ENCODE peak calls at places on chromosomes 7 and 10, in eight cellular contexts. One of them, this sample, is unnamed.

GRCh38 chr7:103823084-103823483 is 166.4 kb downstream of the RELN start:
- DNase-seq in activated CD4-positive, alpha-beta T cell treated with anti-CD3 and anti-CD28 coated beads for 1 hour: no peak
- DNase-seq in colonic mucosa: no peak
- DNase-seq in MV-4-11: no peak
- DNase-seq in astrocyte of the spinal cord: no peak
- DNase-seq in AG04449: no peak
- DNase-seq in stimulated activated CD8-positive, alpha-beta memory T cell treated with anti-CD3 and anti-CD28 coated beads, Interleukin-7, amount 100 ng/mL, for 24 hours: no peak
- DNase-seq in PC-9: no peak
- DNase-seq in this sample: no peak

GRCh38 chr10:34941471-34942357 is 126.6 kb upstream of the PARD3 start:
- DNase-seq in activated CD4-positive, alpha-beta T cell treated with anti-CD3 and anti-CD28 coated beads for 1 hour: no peak
- DNase-seq in colonic mucosa: no peak
- DNase-seq in MV-4-11: peak; percentile 15
- DNase-seq in astrocyte of the spinal cord: peak; percentile 9
- DNase-seq in AG04449: no peak
- DNase-seq in stimulated activated CD8-positive, alpha-beta memory T cell treated with anti-CD3 and anti-CD28 coated beads, Interleukin-7, amount 100 ng/mL, for 24 hours: no peak
- DNase-seq in PC-9: no peak
- DNase-seq in this sample: no peak

GRCh38 chr7:28410628-28411578 is 1.4 kb upstream of the CREB5 start:
- DNase-seq in activated CD4-positive, alpha-beta T cell treated with anti-CD3 and anti-CD28 coated beads for 1 hour: no peak
- DNase-seq in colonic mucosa: peak; percentile 44
- DNase-seq in MV-4-11: peak; percentile 74
- DNase-seq in astrocyte of the spinal cord: peak; percentile 67
- DNase-seq in AG04449: no peak
- DNase-seq in stimulated activated CD8-positive, alpha-beta memory T cell treated with anti-CD3 and anti-CD28 coated beads, Interleukin-7, amount 100 ng/mL, for 24 hours: no peak
- DNase-seq in PC-9: no peak
- DNase-seq in this sample: peak; percentile 38

GRCh38 chr7:2016761-2017482 is 215.8 kb downstream of the MAD1L1 start:
- DNase-seq in activated CD4-positive, alpha-beta T cell treated with anti-CD3 and anti-CD28 coated beads for 1 hour: no peak
- DNase-seq in colonic mucosa: no peak
- DNase-seq in MV-4-11: no peak
- DNase-seq in astrocyte of the spinal cord: no peak
- DNase-seq in AG04449: no peak
- DNase-seq in stimulated activated CD8-positive, alpha-beta memory T cell treated with anti-CD3 and anti-CD28 coated beads, Interleukin-7, amount 100 ng/mL, for 24 hours: no peak
- DNase-seq in PC-9: no peak
- DNase-seq in this sample: no peak

GRCh38 chr10:86710987-86711236 is 42.6 kb downstream of the LDB3 start:
- DNase-seq in activated CD4-positive, alpha-beta T cell treated with anti-CD3 and anti-CD28 coated beads for 1 hour: no peak
- DNase-seq in colonic mucosa: no peak
- DNase-seq in MV-4-11: no peak
- DNase-seq in astrocyte of the spinal cord: no peak
- DNase-seq in AG04449: no peak
- DNase-seq in stimulated activated CD8-positive, alpha-beta memory T cell treated with anti-CD3 and anti-CD28 coated beads, Interleukin-7, amount 100 ng/mL, for 24 hours: no peak
- DNase-seq in PC-9: no peak
- DNase-seq in this sample: no peak

GRCh38 chr7:2209146-2209960 is 23.4 kb downstream of the MAD1L1 start:
- DNase-seq in activated CD4-positive, alpha-beta T cell treated with anti-CD3 and anti-CD28 coated beads for 1 hour: peak; percentile 20
- DNase-seq in colonic mucosa: peak; percentile 39
- DNase-seq in MV-4-11: peak; percentile 28
- DNase-seq in astrocyte of the spinal cord: peak; percentile 62
- DNase-seq in AG04449: no peak
- DNase-seq in stimulated activated CD8-positive, alpha-beta memory T cell treated with anti-CD3 and anti-CD28 coated beads, Interleukin-7, amount 100 ng/mL, for 24 hours: peak; percentile 4
- DNase-seq in PC-9: no peak
- DNase-seq in this sample: peak; percentile 42

GRCh38 chr10:49176310-49177268 is 11.6 kb downstream of the TMEM273 start:
- DNase-seq in activated CD4-positive, alpha-beta T cell treated with anti-CD3 and anti-CD28 coated beads for 1 hour: no peak
- DNase-seq in colonic mucosa: peak; percentile 15
- DNase-seq in MV-4-11: no peak
- DNase-seq in astrocyte of the spinal cord: no peak
- DNase-seq in AG04449: no peak
- DNase-seq in stimulated activated CD8-positive, alpha-beta memory T cell treated with anti-CD3 and anti-CD28 coated beads, Interleukin-7, amount 100 ng/mL, for 24 hours: no peak
- DNase-seq in PC-9: no peak
- DNase-seq in this sample: no peak

GRCh38 chr7:507623-508305 is 11.9 kb downstream of the PDGFA start:
- DNase-seq in activated CD4-positive, alpha-beta T cell treated with anti-CD3 and anti-CD28 coated beads for 1 hour: no peak
- DNase-seq in colonic mucosa: no peak
- DNase-seq in MV-4-11: no peak
- DNase-seq in astrocyte of the spinal cord: no peak
- DNase-seq in AG04449: no peak
- DNase-seq in stimulated activated CD8-positive, alpha-beta memory T cell treated with anti-CD3 and anti-CD28 coated beads, Interleukin-7, amount 100 ng/mL, for 24 hours: no peak
- DNase-seq in PC-9: no peak
- DNase-seq in this sample: no peak

GRCh38 chr7:94600267-94600666 is 55.7 kb downstream of the SGCE start:
- DNase-seq in activated CD4-positive, alpha-beta T cell treated with anti-CD3 and anti-CD28 coated beads for 1 hour: no peak
- DNase-seq in colonic mucosa: no peak
- DNase-seq in MV-4-11: no peak
- DNase-seq in astrocyte of the spinal cord: no peak
- DNase-seq in AG04449: no peak
- DNase-seq in stimulated activated CD8-positive, alpha-beta memory T cell treated with anti-CD3 and anti-CD28 coated beads, Interleukin-7, amount 100 ng/mL, for 24 hours: no peak
- DNase-seq in PC-9: no peak
- DNase-seq in this sample: no peak

GRCh38 chr7:139731802-139732470 is 45.9 kb downstream of the HIPK2 start:
- DNase-seq in activated CD4-positive, alpha-beta T cell treated with anti-CD3 and anti-CD28 coated beads for 1 hour: no peak
- DNase-seq in colonic mucosa: peak; percentile 87
- DNase-seq in MV-4-11: peak; percentile 91
- DNase-seq in astrocyte of the spinal cord: peak; percentile 91
- DNase-seq in AG04449: no peak
- DNase-seq in stimulated activated CD8-positive, alpha-beta memory T cell treated with anti-CD3 and anti-CD28 coated beads, Interleukin-7, amount 100 ng/mL, for 24 hours: no peak
- DNase-seq in PC-9: peak; percentile 92
- DNase-seq in this sample: no peak

GRCh38 chr10:103605359-103606156 is 112.1 kb downstream of the NEURL1 start:
- DNase-seq in activated CD4-positive, alpha-beta T cell treated with anti-CD3 and anti-CD28 coated beads for 1 hour: peak; percentile 14
- DNase-seq in colonic mucosa: peak; percentile 68
- DNase-seq in MV-4-11: peak; percentile 12
- DNase-seq in astrocyte of the spinal cord: peak; percentile 27
- DNase-seq in AG04449: no peak
- DNase-seq in stimulated activated CD8-positive, alpha-beta memory T cell treated with anti-CD3 and anti-CD28 coated beads, Interleukin-7, amount 100 ng/mL, for 24 hours: no peak
- DNase-seq in PC-9: no peak
- DNase-seq in this sample: peak; percentile 14

GRCh38 chr10:118547282-118547681 is 48.2 kb downstream of the PRLHR start:
- DNase-seq in activated CD4-positive, alpha-beta T cell treated with anti-CD3 and anti-CD28 coated beads for 1 hour: no peak
- DNase-seq in colonic mucosa: no peak
- DNase-seq in MV-4-11: no peak
- DNase-seq in astrocyte of the spinal cord: no peak
- DNase-seq in AG04449: no peak
- DNase-seq in stimulated activated CD8-positive, alpha-beta memory T cell treated with anti-CD3 and anti-CD28 coated beads, Interleukin-7, amount 100 ng/mL, for 24 hours: no peak
- DNase-seq in PC-9: no peak
- DNase-seq in this sample: no peak

GRCh38 chr10:78328592-78329404 is 295.1 kb downstream of the RPS24 start:
- DNase-seq in activated CD4-positive, alpha-beta T cell treated with anti-CD3 and anti-CD28 coated beads for 1 hour: no peak
- DNase-seq in colonic mucosa: no peak
- DNase-seq in MV-4-11: no peak
- DNase-seq in astrocyte of the spinal cord: no peak
- DNase-seq in AG04449: no peak
- DNase-seq in stimulated activated CD8-positive, alpha-beta memory T cell treated with anti-CD3 and anti-CD28 coated beads, Interleukin-7, amount 100 ng/mL, for 24 hours: no peak
- DNase-seq in PC-9: no peak
- DNase-seq in this sample: no peak

GRCh38 chr7:159025161-159025779 is 119.4 kb downstream of the VIPR2 start:
- DNase-seq in activated CD4-positive, alpha-beta T cell treated with anti-CD3 and anti-CD28 coated beads for 1 hour: no peak
- DNase-seq in colonic mucosa: peak; percentile 3
- DNase-seq in MV-4-11: peak; percentile 62
- DNase-seq in astrocyte of the spinal cord: peak; percentile 43
- DNase-seq in AG04449: no peak
- DNase-seq in stimulated activated CD8-positive, alpha-beta memory T cell treated with anti-CD3 and anti-CD28 coated beads, Interleukin-7, amount 100 ng/mL, for 24 hours: no peak
- DNase-seq in PC-9: no peak
- DNase-seq in this sample: no peak

GRCh38 chr10:511849-512191 is 177.6 kb downstream of the DIP2C start:
- DNase-seq in activated CD4-positive, alpha-beta T cell treated with anti-CD3 and anti-CD28 coated beads for 1 hour: no peak
- DNase-seq in colonic mucosa: no peak
- DNase-seq in MV-4-11: no peak
- DNase-seq in astrocyte of the spinal cord: no peak
- DNase-seq in AG04449: no peak
- DNase-seq in stimulated activated CD8-positive, alpha-beta memory T cell treated with anti-CD3 and anti-CD28 coated beads, Interleukin-7, amount 100 ng/mL, for 24 hours: no peak
- DNase-seq in PC-9: no peak
- DNase-seq in this sample: no peak

GRCh38 chr10:49601857-49602256 is 8.3 kb upstream of the SLC18A3 start:
- DNase-seq in activated CD4-positive, alpha-beta T cell treated with anti-CD3 and anti-CD28 coated beads for 1 hour: peak; percentile 3
- DNase-seq in colonic mucosa: peak; percentile 12
- DNase-seq in MV-4-11: no peak
- DNase-seq in astrocyte of the spinal cord: no peak
- DNase-seq in AG04449: no peak
- DNase-seq in stimulated activated CD8-positive, alpha-beta memory T cell treated with anti-CD3 and anti-CD28 coated beads, Interleukin-7, amount 100 ng/mL, for 24 hours: no peak
- DNase-seq in PC-9: peak; percentile 41
- DNase-seq in this sample: no peak

GRCh38 chr7:155483245-155483644 is 25.3 kb downstream of the EN2 start:
- DNase-seq in activated CD4-positive, alpha-beta T cell treated with anti-CD3 and anti-CD28 coated beads for 1 hour: no peak
- DNase-seq in colonic mucosa: no peak
- DNase-seq in MV-4-11: peak; percentile 11
- DNase-seq in astrocyte of the spinal cord: no peak
- DNase-seq in AG04449: no peak
- DNase-seq in stimulated activated CD8-positive, alpha-beta memory T cell treated with anti-CD3 and anti-CD28 coated beads, Interleukin-7, amount 100 ng/mL, for 24 hours: no peak
- DNase-seq in PC-9: no peak
- DNase-seq in this sample: no peak

GRCh38 chr7:24936121-24936824 is 43.7 kb downstream of the OSBPL3 start:
- DNase-seq in activated CD4-positive, alpha-beta T cell treated with anti-CD3 and anti-CD28 coated beads for 1 hour: no peak
- DNase-seq in colonic mucosa: no peak
- DNase-seq in MV-4-11: no peak
- DNase-seq in astrocyte of the spinal cord: peak; percentile 74
- DNase-seq in AG04449: peak; percentile 37
- DNase-seq in stimulated activated CD8-positive, alpha-beta memory T cell treated with anti-CD3 and anti-CD28 coated beads, Interleukin-7, amount 100 ng/mL, for 24 hours: no peak
- DNase-seq in PC-9: peak; percentile 61
- DNase-seq in this sample: no peak

GRCh38 chr10:96229568-96230030 is 41.8 kb downstream of the BLNK start:
- DNase-seq in activated CD4-positive, alpha-beta T cell treated with anti-CD3 and anti-CD28 coated beads for 1 hour: peak; percentile 56
- DNase-seq in colonic mucosa: peak; percentile 89
- DNase-seq in MV-4-11: peak; percentile 67
- DNase-seq in astrocyte of the spinal cord: peak; percentile 58
- DNase-seq in AG04449: no peak
- DNase-seq in stimulated activated CD8-positive, alpha-beta memory T cell treated with anti-CD3 and anti-CD28 coated beads, Interleukin-7, amount 100 ng/mL, for 24 hours: peak; percentile 31
- DNase-seq in PC-9: no peak
- DNase-seq in this sample: peak; percentile 79

GRCh38 chr10:133442967-133443924 is 10.5 kb upstream of the SCART1 start:
- DNase-seq in activated CD4-positive, alpha-beta T cell treated with anti-CD3 and anti-CD28 coated beads for 1 hour: no peak
- DNase-seq in colonic mucosa: peak; percentile 10
- DNase-seq in MV-4-11: no peak
- DNase-seq in astrocyte of the spinal cord: no peak
- DNase-seq in AG04449: no peak
- DNase-seq in stimulated activated CD8-positive, alpha-beta memory T cell treated with anti-CD3 and anti-CD28 coated beads, Interleukin-7, amount 100 ng/mL, for 24 hours: no peak
- DNase-seq in PC-9: no peak
- DNase-seq in this sample: no peak

GRCh38 chr7:33888206-33888605 is 17.1 kb upstream of the BMPER start:
- DNase-seq in activated CD4-positive, alpha-beta T cell treated with anti-CD3 and anti-CD28 coated beads for 1 hour: no peak
- DNase-seq in colonic mucosa: no peak
- DNase-seq in MV-4-11: no peak
- DNase-seq in astrocyte of the spinal cord: peak; percentile 60
- DNase-seq in AG04449: no peak
- DNase-seq in stimulated activated CD8-positive, alpha-beta memory T cell treated with anti-CD3 and anti-CD28 coated beads, Interleukin-7, amount 100 ng/mL, for 24 hours: no peak
- DNase-seq in PC-9: no peak
- DNase-seq in this sample: no peak

GRCh38 chr7:106779877-106780276 is 85.2 kb upstream of the PIK3CG start:
- DNase-seq in activated CD4-positive, alpha-beta T cell treated with anti-CD3 and anti-CD28 coated beads for 1 hour: no peak
- DNase-seq in colonic mucosa: peak; percentile 69
- DNase-seq in MV-4-11: peak; percentile 7
- DNase-seq in astrocyte of the spinal cord: no peak
- DNase-seq in AG04449: no peak
- DNase-seq in stimulated activated CD8-positive, alpha-beta memory T cell treated with anti-CD3 and anti-CD28 coated beads, Interleukin-7, amount 100 ng/mL, for 24 hours: no peak
- DNase-seq in PC-9: peak; percentile 78
- DNase-seq in this sample: no peak

GRCh38 chr7:95317546-95317945 is 6.8 kb downstream of the PON1 start:
- DNase-seq in activated CD4-positive, alpha-beta T cell treated with anti-CD3 and anti-CD28 coated beads for 1 hour: no peak
- DNase-seq in colonic mucosa: no peak
- DNase-seq in MV-4-11: no peak
- DNase-seq in astrocyte of the spinal cord: no peak
- DNase-seq in AG04449: no peak
- DNase-seq in stimulated activated CD8-positive, alpha-beta memory T cell treated with anti-CD3 and anti-CD28 coated beads, Interleukin-7, amount 100 ng/mL, for 24 hours: no peak
- DNase-seq in PC-9: no peak
- DNase-seq in this sample: no peak

GRCh38 chr10:96082153-96082552 is 38.8 kb downstream of the CCNJ start:
- DNase-seq in activated CD4-positive, alpha-beta T cell treated with anti-CD3 and anti-CD28 coated beads for 1 hour: no peak
- DNase-seq in colonic mucosa: no peak
- DNase-seq in MV-4-11: no peak
- DNase-seq in astrocyte of the spinal cord: no peak
- DNase-seq in AG04449: no peak
- DNase-seq in stimulated activated CD8-positive, alpha-beta memory T cell treated with anti-CD3 and anti-CD28 coated beads, Interleukin-7, amount 100 ng/mL, for 24 hours: no peak
- DNase-seq in PC-9: no peak
- DNase-seq in this sample: no peak

GRCh38 chr10:127614484-127614883 is 65.4 kb downstream of the NPS start:
- DNase-seq in activated CD4-positive, alpha-beta T cell treated with anti-CD3 and anti-CD28 coated beads for 1 hour: no peak
- DNase-seq in colonic mucosa: no peak
- DNase-seq in MV-4-11: no peak
- DNase-seq in astrocyte of the spinal cord: no peak
- DNase-seq in AG04449: no peak
- DNase-seq in stimulated activated CD8-positive, alpha-beta memory T cell treated with anti-CD3 and anti-CD28 coated beads, Interleukin-7, amount 100 ng/mL, for 24 hours: no peak
- DNase-seq in PC-9: no peak
- DNase-seq in this sample: no peak

GRCh38 chr7:51606601-51607154 is 290.1 kb upstream of the COBL start:
- DNase-seq in activated CD4-positive, alpha-beta T cell treated with anti-CD3 and anti-CD28 coated beads for 1 hour: no peak
- DNase-seq in colonic mucosa: peak; percentile 70
- DNase-seq in MV-4-11: no peak
- DNase-seq in astrocyte of the spinal cord: no peak
- DNase-seq in AG04449: no peak
- DNase-seq in stimulated activated CD8-positive, alpha-beta memory T cell treated with anti-CD3 and anti-CD28 coated beads, Interleukin-7, amount 100 ng/mL, for 24 hours: no peak
- DNase-seq in PC-9: peak; percentile 51
- DNase-seq in this sample: no peak

GRCh38 chr7:114959931-114960330 is 38.0 kb downstream of the MDFIC start:
- DNase-seq in activated CD4-positive, alpha-beta T cell treated with anti-CD3 and anti-CD28 coated beads for 1 hour: no peak
- DNase-seq in colonic mucosa: no peak
- DNase-seq in MV-4-11: no peak
- DNase-seq in astrocyte of the spinal cord: peak; percentile 72
- DNase-seq in AG04449: no peak
- DNase-seq in stimulated activated CD8-positive, alpha-beta memory T cell treated with anti-CD3 and anti-CD28 coated beads, Interleukin-7, amount 100 ng/mL, for 24 hours: no peak
- DNase-seq in PC-9: no peak
- DNase-seq in this sample: no peak

This sample was measured in naive B cell.